ENCODE peak calls at places on chromosomes 13 and 19, in four cellular contexts. P is GM23248, Y is mammary epithelial cell, M is neural progenitor cell. E is an unnamed sample. For H3K4me1, the result is how much of the 10 kb centered on the place peaks cover.

GRCh38 chr13:110685305-110685704 is 20.6 kb downstream of the CARS2 start:
- DNase-seq in Y (no peak), M (no peak), P (no peak), E (no peak)

GRCh38 chr13:39688278-39688677 is 32.8 kb downstream of the COG6 start:
- DNase-seq in P (no peak), M (no peak), Y (no peak), E (no peak)

GRCh38 chr19:38792250-38793111 is 3.5 kb downstream of the LGALS7B start:
- DNase-seq in P (peak), Y (no peak), M (no peak), E (no peak)

GRCh38 chr19:12841094-12841493 is 2.8 kb downstream of the MAST1 start:
- DNase-seq in M (peak), P (peak), Y (no peak), E (no peak)

GRCh38 chr13:33448889-33449288 is 163.3 kb upstream of the STARD13 start:
- DNase-seq in Y (no peak), M (no peak), P (no peak), E (no peak)

GRCh38 chr19:34731019-34731829 is 2.8 kb upstream of the ZNF181 start:
- DNase-seq in M (no peak), P (no peak), Y (no peak), E (no peak)

GRCh38 chr13:71661921-71662320 is 205.1 kb downstream of the DACH1 start:
- DNase-seq in M (no peak), Y (no peak), P (no peak), E (peak)

GRCh38 chr19:34534206-34534605 is 52.6 kb downstream of the WTIP start:
- DNase-seq in P (no peak), M (no peak), Y (no peak), E (no peak)

GRCh38 chr19:409515-410242 is 732 bp upstream of the C2CD4C start:
- DNase-seq in P (no peak), M (no peak), Y (no peak), E (no peak)

GRCh38 chr13:30107536-30108136 is 199.7 kb downstream of the KATNAL1 start:
- DNase-seq in Y (peak), P (peak), M (no peak), E (no peak)

GRCh38 chr13:109243311-109243951 is 543.0 kb downstream of the IRS2 start:
- DNase-seq in M (no peak), Y (peak), P (peak), E (peak)

GRCh38 chr19:11577451-11578341 is at the start of gene ACP5:
- DNase-seq in M (no peak), P (no peak), Y (peak), E (no peak)

GRCh38 chr13:72437458-72437857 is 290.0 kb downstream of the MZT1 start:
- DNase-seq in Y (peak), M (no peak), P (no peak), E (peak)

GRCh38 chr13:44575741-44576395 is at the start of gene TSC22D1:
- DNase-seq in P (peak), Y (peak), M (peak), E (peak)

GRCh38 chr13:37747071-37747612 is 122.4 kb downstream of the TRPC4 start:
- DNase-seq in P (peak), Y (peak), M (no peak), E (peak)

GRCh38 chr19:412356-413355 is 3.7 kb upstream of the C2CD4C start:
- DNase-seq in P (no peak), Y (no peak), M (peak), E (no peak)

GRCh38 chr19:39192846-39193245 is 3.9 kb upstream of the NCCRP1 start:
- DNase-seq in M (no peak), Y (no peak), P (no peak), E (no peak)

GRCh38 chr13:113669871-113670341 is 2.9 kb downstream of the GRK1 start:
- DNase-seq in Y (no peak), M (no peak), P (no peak), E (no peak)

GRCh38 chr19:8396185-8396562 is 6.0 kb downstream of the RAB11B start:
- DNase-seq in M (no peak), Y (no peak), P (no peak), E (no peak)

GRCh38 chr13:52371736-52372247 is 34.2 kb downstream of the THSD1 start:
- DNase-seq in Y (peak), P (peak), M (peak), E (peak)

GRCh38 chr13:99378985-99379734 is 72.0 kb upstream of the GPR183 start:
- DNase-seq in Y (no peak), P (no peak), M (no peak), E (no peak)

GRCh38 chr13:37910790-37911189 is 41.2 kb upstream of the TRPC4 start:
- DNase-seq in M (no peak), Y (peak), P (no peak), E (no peak)

GRCh38 chr19:50563597-50563996 is 4.6 kb downstream of the LRRC4B start:
- DNase-seq in P (no peak), M (no peak), Y (no peak), E (no peak)

GRCh38 chr19:6076675-6077463 is 33.4 kb downstream of the RFX2 start:
- DNase-seq in M (no peak), P (peak), Y (peak), E (peak)

GRCh38 chr13:94239135-94239534 is 240.3 kb downstream of the DCT start:
- DNase-seq in Y (peak), M (no peak), P (peak), E (peak)

GRCh38 chr13:94236132-94236531 is 243.3 kb downstream of the DCT start:
- DNase-seq in Y (no peak), M (no peak), P (no peak), E (no peak)

GRCh38 chr13:94233831-94234230 is 245.7 kb downstream of the DCT start:
- DNase-seq in P (no peak), M (no peak), Y (no peak), E (no peak)

GRCh38 chr13:94234766-94235165 is 244.7 kb downstream of the DCT start:
- DNase-seq in P (no peak), M (no peak), Y (no peak), E (no peak)

DNA sequence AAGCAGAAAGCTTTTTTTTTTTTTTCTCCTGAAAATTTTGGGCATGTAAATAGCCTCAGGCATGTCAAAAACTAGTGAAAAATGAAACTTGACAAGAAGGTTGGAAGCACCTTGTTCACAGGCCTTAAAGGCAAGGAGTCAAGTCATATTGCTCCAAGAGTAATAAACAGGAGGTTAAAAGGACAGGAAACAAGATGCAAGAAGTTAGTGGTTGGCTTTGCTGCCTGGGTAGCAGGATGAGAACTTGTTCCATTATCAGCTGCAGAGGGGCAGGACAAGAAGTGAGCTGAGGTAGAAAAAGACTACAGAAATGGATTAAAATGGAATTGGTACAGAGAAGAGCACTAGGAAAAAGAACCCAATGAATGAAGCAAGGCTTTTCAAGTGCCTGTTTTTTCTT is 242.6 kb downstream of the DCT start:
- DNase-seq in P (no peak), Y (no peak), M (no peak), E (no peak)
- H3K4me2 ChIP-seq in P (no peak), Y (no peak), M (no peak), E (no peak)

GRCh38 chr19:53015159-53015558 is 1.4 kb downstream of the ERVV-1 start:
- DNase-seq in M (no peak), Y (no peak), P (no peak), E (no peak)
- TF ChIP-seq EZH2 in M (no peak), Y (no peak), P (no peak), E (no peak)

DNA sequence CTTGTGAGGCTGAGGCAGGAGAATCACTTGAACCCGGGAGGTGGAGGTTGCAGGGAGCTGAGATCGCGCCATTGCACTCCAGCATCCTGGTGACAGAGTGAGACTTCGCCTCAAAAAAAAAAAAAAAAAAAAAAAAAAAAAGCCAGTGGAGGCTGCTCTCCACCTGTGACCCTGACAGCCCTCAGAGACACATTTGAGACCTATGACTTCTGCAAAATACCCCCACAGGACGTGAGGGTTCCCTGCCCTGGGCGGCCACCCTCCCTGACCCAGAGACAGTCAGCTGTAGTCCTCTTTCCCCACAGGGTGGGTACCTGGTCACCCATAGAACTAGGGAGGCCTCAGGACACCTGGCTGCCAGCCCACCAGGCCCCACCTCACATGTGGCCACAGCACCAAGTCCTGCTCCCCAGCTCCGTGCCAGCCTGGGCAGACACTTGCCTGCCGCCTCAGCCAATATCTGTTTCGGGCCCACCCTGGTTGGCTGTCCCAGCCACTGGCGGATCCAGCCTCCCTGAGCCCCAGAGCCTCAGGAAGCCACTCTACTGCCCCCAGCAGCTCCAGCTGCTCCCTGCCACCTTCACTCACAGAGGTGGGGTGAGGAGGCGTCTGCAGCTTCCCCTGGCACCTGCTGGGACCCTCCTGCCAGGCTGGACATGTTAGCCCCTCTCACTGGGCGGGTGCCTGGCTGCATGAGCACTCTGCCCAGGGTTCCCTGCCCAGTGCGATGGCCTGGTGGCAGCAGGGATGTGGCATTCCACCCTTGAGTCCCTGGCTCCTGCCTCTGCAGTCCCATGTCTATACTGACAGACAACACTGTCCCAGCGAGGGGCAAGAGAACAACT is 7.0 kb downstream of the MKNK2 start:
- DNase-seq in M (peak), P (no peak), Y (no peak), E (no peak)
- H3K4me1 ChIP-seq in M (under half), P (under half), Y (under half), E (under half)

GRCh38 chr19:10109528-10109927 is 2.0 kb upstream of the P2RY11 start:
- DNase-seq in P (no peak), M (no peak), Y (no peak), E (no peak)

GRCh38 chr19:10110972-10111317 is 548 bp upstream of the P2RY11 start:
- DNase-seq in Y (no peak), P (no peak), M (no peak), E (no peak)

GRCh38 chr19:10111405-10111811 is at the start of gene P2RY11:
- DNase-seq in M (no peak), Y (no peak), P (no peak), E (no peak)

GRCh38 chr19:10112037-10112751 is 701 bp downstream of the P2RY11 start:
- DNase-seq in Y (no peak), P (peak), M (no peak), E (no peak)

DNA sequence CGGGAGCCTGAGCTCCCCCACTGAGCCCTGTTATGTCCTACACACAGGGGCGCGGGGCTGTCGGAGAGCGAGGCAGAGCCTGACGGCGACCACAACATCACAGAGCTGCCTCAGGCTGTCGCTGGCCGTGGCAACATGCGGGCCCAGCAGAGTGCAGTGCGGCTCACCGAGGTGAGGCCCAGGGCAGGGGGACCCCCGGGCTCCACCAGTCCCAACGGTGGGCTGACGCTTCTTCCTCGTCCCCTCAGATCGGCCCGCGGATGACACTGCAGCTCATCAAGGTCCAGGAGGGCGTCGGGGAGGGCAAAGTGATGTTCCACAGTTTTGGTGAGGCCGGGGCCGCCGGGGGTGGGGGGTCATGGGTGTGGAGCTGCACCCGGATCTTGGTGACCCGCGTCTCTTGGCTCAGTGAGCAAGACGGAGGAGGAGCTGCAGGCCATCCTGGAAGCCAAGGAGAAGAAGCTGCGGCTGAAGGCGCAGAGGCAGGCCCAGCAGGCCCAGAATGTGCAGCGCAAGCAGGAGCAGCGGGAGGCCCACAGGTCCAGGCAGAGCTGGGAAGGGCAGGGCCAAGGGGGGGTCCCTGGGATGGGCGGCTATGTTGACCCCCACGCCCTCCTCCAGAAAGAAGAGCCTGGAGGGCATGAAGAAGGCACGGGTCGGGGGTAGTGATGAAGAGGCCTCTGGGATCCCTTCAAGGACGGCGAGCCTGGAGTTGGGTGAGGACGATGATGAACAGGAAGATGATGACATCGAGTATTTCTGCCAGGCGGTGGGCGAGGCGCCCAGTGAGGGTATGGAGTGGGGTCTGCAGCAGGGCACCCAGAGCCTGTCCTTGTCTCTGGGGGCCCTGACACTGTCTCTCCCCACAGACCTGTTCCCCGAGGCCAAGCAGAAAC is 1.2 kb upstream of the P2RY11 start:
- DNase-seq in M (no peak), P (no peak), Y (no peak), E (no peak)
- H3K4me2 ChIP-seq in M (no peak), P (no peak), Y (no peak), E (no peak)

GRCh38 chr19:42693760-42694350 is 46.4 kb downstream of the PSG3 start:
- DNase-seq in P (peak), M (no peak), Y (peak), E (peak)

GRCh38 chr19:42695811-42696503 is 44.3 kb downstream of the PSG3 start:
- DNase-seq in Y (no peak), M (no peak), P (no peak), E (no peak)

DNA sequence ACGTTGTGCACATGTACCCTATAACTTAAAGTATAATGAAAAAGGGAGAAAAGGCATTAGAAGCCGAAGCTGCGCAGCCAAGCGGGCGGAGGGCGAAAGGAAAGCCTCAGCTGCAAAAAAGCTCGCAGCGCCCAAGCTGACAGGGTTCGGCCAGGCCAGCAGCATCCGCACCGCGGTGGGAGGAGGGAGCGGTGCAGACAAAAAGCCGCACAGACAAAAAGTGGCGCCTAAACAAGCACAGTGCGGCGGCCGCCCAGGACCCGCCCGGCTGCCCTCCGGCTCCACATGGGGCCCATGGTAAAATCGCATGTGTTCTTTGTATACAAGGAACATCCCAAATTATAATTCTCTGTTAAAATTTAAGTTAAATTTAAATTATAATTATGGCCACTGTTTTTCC is 42.4 kb downstream of the PSG3 start:
- DNase-seq in Y (no peak), M (no peak), P (peak), E (no peak)
- TF ChIP-seq EZH2 in Y (no peak), M (no peak), P (no peak), E (no peak)

DNA sequence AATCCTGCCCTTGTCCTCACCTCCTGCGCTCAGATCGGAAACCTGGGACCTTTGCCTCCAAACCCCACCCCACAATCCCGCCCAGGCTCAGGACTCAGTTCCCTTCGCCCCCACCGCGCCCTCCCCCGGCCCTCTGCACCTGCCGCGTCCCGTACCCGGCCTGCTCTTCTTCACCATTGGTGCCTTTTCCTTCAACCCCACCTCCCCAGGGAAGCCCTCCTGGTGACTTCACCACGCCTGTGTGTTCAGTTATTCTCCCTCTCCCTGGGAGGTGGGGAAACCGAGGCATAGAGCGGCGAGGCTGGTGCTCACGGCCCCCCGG is 19.3 kb upstream of the TCF3 start:
- DNase-seq in Y (no peak), P (no peak), M (no peak), E (no peak)
- H3K4me1 ChIP-seq in Y (under half), P (under half), M (under half), E (under half)

DNA sequence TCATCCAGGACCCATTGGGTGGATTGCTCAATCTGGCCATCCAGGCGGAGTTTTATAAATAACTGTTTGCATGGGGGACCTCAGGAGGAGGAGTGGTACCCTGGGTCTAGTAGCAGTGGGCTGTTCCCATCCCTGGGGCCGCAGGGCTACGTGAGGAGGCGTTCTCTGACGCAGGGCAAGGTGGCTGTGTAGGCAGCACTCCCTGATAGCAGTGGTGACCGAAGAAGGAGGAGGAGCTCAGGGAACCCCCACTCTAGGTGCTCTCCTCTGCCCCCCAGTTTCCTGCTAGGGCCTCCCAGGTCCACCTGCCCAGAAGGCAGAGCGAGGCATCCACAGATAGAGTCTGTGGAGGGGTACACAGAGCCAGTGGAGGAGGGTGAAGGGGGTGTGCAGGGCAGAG is 64.1 kb downstream of the CCNE1 start:
- DNase-seq in P (no peak), Y (no peak), M (no peak), E (no peak)
- H3K4me2 ChIP-seq in P (no peak), Y (no peak), M (no peak), E (no peak)

GRCh38 chr13:95553614-95554385 is 1.3 kb downstream of the CLDN10 start:
- DNase-seq in M (peak), Y (no peak), P (no peak), E (no peak)
- TF ChIP-seq EZH2 in M (peak), Y (no peak), P (peak), E (no peak)